ENCODE peak calls at places on chromosomes 2 and 18, in five cellular contexts. Z, Q, M, L and G are unnamed samples. For H3K4me1 and H3K27me3, the result is how much of the 10 kb centered on the place peaks cover.

GRCh38 chr2:102166189-102166845 is 20.5 kb upstream of the IL1RL2 start:
- DNase-seq in Z (no peak), Q (no peak), M (no peak), L (no peak), G (no peak)

GRCh38 chr2:167353605-167354280 is 465.5 kb downstream of the XIRP2 start:
- DNase-seq in Z (no peak), Q (no peak), M (no peak), L (no peak), G (no peak)

GRCh38 chr2:37985333-37985732 is 60.2 kb downstream of the RMDN2 start:
- DNase-seq in Z (no peak), Q (no peak), M (no peak), L (no peak), G (no peak)

GRCh38 chr2:71393216-71393615 is 60.1 kb upstream of the DYSF start:
- DNase-seq in Z (no peak), Q (no peak), M (no peak), L (no peak), G (no peak)

GRCh38 chr2:88265352-88265960 is 95.3 kb downstream of the THNSL2 start:
- DNase-seq in Z (no peak), Q (no peak), M (no peak), L (no peak), G (no peak)

GRCh38 chr2:48240912-48241311 is 289.0 kb upstream of the STON1 start:
- DNase-seq in Z (no peak), Q (no peak), M (no peak), L (no peak), G (no peak)

GRCh38 chr2:192957425-192957824 is 762.7 kb upstream of the TMEFF2 start:
- DNase-seq in Z (no peak), Q (no peak), M (no peak), L (no peak), G (no peak)

GRCh38 chr18:46402396-46402795 is 254.6 kb downstream of the LOXHD1 start:
- DNase-seq in Z (no peak), Q (no peak), M (no peak), L (no peak), G (no peak)

GRCh38 chr2:240386321-240386720 is 49.1 kb upstream of the GPC1 start:
- DNase-seq in Z (peak), Q (no peak), M (no peak), L (peak), G (no peak)

GRCh38 chr2:15561574-15562344 is 625 bp upstream of the NBAS start:
- DNase-seq in Z (no peak), Q (no peak), M (no peak), L (no peak), G (no peak)

GRCh38 chr2:63189026-63189425 is 138.4 kb downstream of the OTX1 start:
- DNase-seq in Z (no peak), Q (no peak), M (peak), L (no peak), G (no peak)

GRCh38 chr2:122519366-122519765 is 763.9 kb downstream of the TSN start:
- DNase-seq in Z (no peak), Q (no peak), M (no peak), L (no peak), G (no peak)

GRCh38 chr2:233419626-233420431 is 65.5 kb downstream of the DGKD start:
- DNase-seq in Z (peak), Q (no peak), M (no peak), L (no peak), G (no peak)

GRCh38 chr18:58894937-58895336 is 30.3 kb downstream of the ZNF532 start:
- DNase-seq in Z (no peak), Q (no peak), M (peak), L (no peak), G (no peak)

GRCh38 chr18:49241852-49242251 is 218.6 kb downstream of the DYM start:
- DNase-seq in Z (no peak), Q (no peak), M (no peak), L (no peak), G (no peak)

GRCh38 chr2:126799306-126799705 is 99.4 kb upstream of the TEX51 start:
- DNase-seq in Z (no peak), Q (no peak), M (no peak), L (no peak), G (no peak)

GRCh38 chr18:48106976-48107781 is 176.7 kb upstream of the SMAD2 start:
- DNase-seq in Z (no peak), Q (no peak), M (no peak), L (no peak), G (no peak)

GRCh38 chr2:101714098-101714497 is 16.6 kb downstream of the MAP4K4 start:
- DNase-seq in Z (no peak), Q (no peak), M (no peak), L (no peak), G (no peak)

DNA sequence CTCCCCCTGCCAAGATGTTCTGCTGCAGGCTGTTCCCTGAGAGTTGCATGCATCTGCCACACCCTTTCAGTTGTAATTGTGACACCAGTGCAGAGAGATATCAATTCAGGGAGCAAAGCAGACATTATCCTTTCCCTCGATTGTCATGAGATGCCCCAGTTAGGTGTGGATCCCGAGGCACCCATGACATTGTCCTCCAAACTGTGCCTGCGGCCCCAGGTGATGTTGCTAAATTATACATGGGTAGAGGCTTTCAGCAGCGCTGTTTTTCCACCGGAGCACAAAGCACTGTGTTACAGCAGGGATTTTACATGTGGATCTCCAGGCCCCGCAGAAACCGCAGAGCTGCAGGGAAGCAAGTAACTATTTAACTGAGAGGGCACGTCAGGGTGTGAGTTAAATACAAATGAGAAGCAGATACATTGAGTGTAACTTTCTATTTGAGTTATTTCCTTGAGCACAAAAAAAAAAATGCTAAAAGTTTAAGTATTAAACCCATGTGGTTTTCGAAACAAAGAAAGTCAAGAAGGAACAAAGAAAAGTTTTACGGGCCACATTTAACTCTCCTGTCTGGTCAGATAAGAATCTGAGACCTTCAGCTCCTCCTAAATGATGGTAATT is 90.3 kb upstream of the BCL2L11 start:
- DNase-seq in Z (no peak), Q (no peak), M (no peak), L (no peak), G (no peak)
- H3K4me1 ChIP-seq in Z (under half), Q (under half), M (under half), L (under half), G (under half)

GRCh38 chr2:55441280-55441892 is 21.7 kb upstream of the CCDC88A start:
- DNase-seq in Z (no peak), Q (no peak), M (no peak), L (no peak), G (no peak)

GRCh38 chr2:55437515-55438390 is 18.1 kb upstream of the CCDC88A start:
- DNase-seq in Z (no peak), Q (no peak), M (no peak), L (peak), G (no peak)

GRCh38 chr2:55439101-55439397 is 19.4 kb upstream of the CCDC88A start:
- DNase-seq in Z (no peak), Q (no peak), M (no peak), L (no peak), G (no peak)

GRCh38 chr2:55438391-55439100 is 18.9 kb upstream of the CCDC88A start:
- DNase-seq in Z (no peak), Q (no peak), M (no peak), L (no peak), G (no peak)
- H3K27me3 ChIP-seq in Z (under half), Q (under half), M (under half), L (under half), G (under half)

GRCh38 chr2:85753035-85753524 is 711 bp upstream of the ATOH8 start:
- DNase-seq in Z (no peak), Q (no peak), M (no peak), L (no peak), G (no peak)
- H3K4me3 ChIP-seq in Z (no peak), Q (peak), M (peak), L (peak), G (peak)

GRCh38 chr2:169108098-169108884 is 38.9 kb downstream of the DHRS9 start:
- DNase-seq in Z (no peak), Q (no peak), M (no peak), L (no peak), G (no peak)

GRCh38 chr2:169107645-169108044 is 38.3 kb downstream of the DHRS9 start:
- DNase-seq in Z (peak), Q (no peak), M (no peak), L (no peak), G (no peak)

GRCh38 chr2:169110919-169111318 is 41.6 kb downstream of the DHRS9 start:
- DNase-seq in Z (no peak), Q (no peak), M (no peak), L (no peak), G (no peak)

GRCh38 chr2:169106563-169107545 is 37.5 kb downstream of the DHRS9 start:
- DNase-seq in Z (no peak), Q (no peak), M (no peak), L (no peak), G (no peak)

DNA sequence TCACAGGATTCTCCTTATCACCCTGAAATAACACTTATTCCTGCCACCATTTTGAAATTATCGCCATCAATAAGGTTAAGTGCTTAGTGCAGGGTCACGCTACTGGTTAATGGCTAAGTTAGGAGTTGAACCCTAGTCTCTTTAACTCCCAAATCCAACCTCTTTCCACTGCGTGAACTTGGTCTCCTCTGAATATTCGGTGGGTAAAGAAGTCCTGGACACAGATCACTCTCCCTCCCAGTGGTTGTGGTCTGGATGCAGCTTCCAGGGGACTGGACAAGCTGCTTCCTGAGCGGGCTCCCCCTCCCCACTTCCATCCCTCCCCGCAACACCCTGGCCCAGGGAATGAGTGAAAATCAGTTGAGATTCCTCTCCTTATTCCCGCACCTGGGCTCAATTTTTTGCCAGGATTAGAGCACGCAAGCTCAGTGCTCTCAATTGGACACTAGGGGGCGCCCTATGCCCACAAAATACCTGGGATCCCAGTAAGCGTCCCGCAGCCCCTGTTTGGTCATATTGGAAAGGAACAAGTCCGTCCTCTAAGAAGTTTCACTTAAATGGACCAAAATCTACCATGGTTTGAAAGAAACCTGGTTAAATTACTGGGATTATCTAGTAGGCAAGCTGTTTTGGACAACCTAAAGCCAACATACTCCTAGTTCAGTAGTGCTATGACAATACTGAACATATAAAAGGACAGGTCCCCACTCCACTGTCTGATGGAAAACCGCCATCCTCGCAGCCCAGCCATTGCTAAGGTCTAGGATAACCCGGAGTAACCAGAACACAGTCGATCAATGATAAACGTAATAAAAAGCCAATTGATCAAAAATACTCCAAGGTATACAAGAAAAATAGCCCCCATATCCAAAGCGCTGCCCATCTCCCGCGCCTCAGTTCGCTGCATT is 40.4 kb downstream of the DHRS9 start:
- DNase-seq in Z (peak), Q (peak), M (peak), L (peak), G (peak)
- H3K4me1 ChIP-seq in Z (half or more), Q (under half), M (under half), L (under half), G (under half)

GRCh38 chr2:121073320-121074210 is 211.4 kb downstream of the TFCP2L1 start:
- DNase-seq in Z (no peak), Q (no peak), M (no peak), L (no peak), G (no peak)

GRCh38 chr2:121075006-121075545 is 209.9 kb downstream of the TFCP2L1 start:
- DNase-seq in Z (no peak), Q (no peak), M (no peak), L (no peak), G (no peak)

GRCh38 chr2:121071058-121071504 is 213.9 kb downstream of the TFCP2L1 start:
- DNase-seq in Z (no peak), Q (peak), M (peak), L (peak), G (peak)

GRCh38 chr2:121074322-121074932 is 210.6 kb downstream of the TFCP2L1 start:
- DNase-seq in Z (no peak), Q (no peak), M (no peak), L (no peak), G (no peak)

GRCh38 chr2:121072784-121073183 is 212.2 kb downstream of the TFCP2L1 start:
- DNase-seq in Z (no peak), Q (no peak), M (no peak), L (no peak), G (no peak)
- H3K27me3 ChIP-seq in Z (under half), Q (half or more), M (under half), L (under half), G (under half)

GRCh38 chr18:63137999-63138448 is 181.5 kb downstream of the BCL2 start:
- DNase-seq in Z (peak), Q (no peak), M (no peak), L (no peak), G (no peak)
- H3K4me3 ChIP-seq in Z (peak), Q (no peak), M (no peak), L (no peak), G (peak)